ENCODE peak calls at places on chromosomes 3 and 15, in five cellular contexts. One of them, this sample, is unnamed.
A peak's percentile ranks its signal among the peaks of the same experiment; 100 is the strongest.

GRCh38 chr3:148036331-148036881 is 627.2 kb downstream of the ZIC1 start:
- DNase-seq in GM12878: no peak
- DNase-seq in A549: no peak
- DNase-seq in HepG2: no peak
- DNase-seq in K562: no peak
- DNase-seq in this sample: no peak

GRCh38 chr3:57393957-57394356 is 101.5 kb upstream of the ASB14 start:
- DNase-seq in A549: no peak
- DNase-seq in K562: no peak
- DNase-seq in GM12878: no peak
- DNase-seq in HepG2: no peak
- DNase-seq in this sample: no peak

GRCh38 chr3:40191850-40192448 is 117.6 kb upstream of the EIF1B start:
- DNase-seq in GM12878: no peak
- DNase-seq in A549: peak; percentile 41
- DNase-seq in HepG2: peak; percentile 33
- DNase-seq in K562: peak; percentile 78
- DNase-seq in this sample: peak; percentile 71

GRCh38 chr3:121592856-121593702 is at the start of gene FBXO40:
- DNase-seq in A549: no peak
- DNase-seq in GM12878: no peak
- DNase-seq in K562: no peak
- DNase-seq in HepG2: no peak
- DNase-seq in this sample: no peak

GRCh38 chr15:33179874-33180273 is 14.6 kb downstream of the FMN1 start:
- DNase-seq in K562: no peak
- DNase-seq in GM12878: no peak
- DNase-seq in A549: no peak
- DNase-seq in HepG2: no peak
- DNase-seq in this sample: no peak

GRCh38 chr3:50574280-50574831 is 5.0 kb downstream of the HEMK1 start:
- DNase-seq in K562: peak; percentile 42
- DNase-seq in HepG2: no peak
- DNase-seq in A549: no peak
- DNase-seq in GM12878: no peak
- DNase-seq in this sample: no peak

GRCh38 chr15:63196846-63197245 is 7.4 kb downstream of the RAB8B start:
- DNase-seq in HepG2: no peak
- DNase-seq in GM12878: no peak
- DNase-seq in K562: no peak
- DNase-seq in A549: no peak
- DNase-seq in this sample: peak; percentile 45

GRCh38 chr3:120438971-120439370 is 11.8 kb downstream of the FSTL1 start:
- DNase-seq in HepG2: no peak
- DNase-seq in A549: peak; percentile 58
- DNase-seq in GM12878: no peak
- DNase-seq in K562: no peak
- DNase-seq in this sample: no peak

GRCh38 chr15:90585863-90586262 is 56.1 kb downstream of the CRTC3 start:
- DNase-seq in HepG2: no peak
- DNase-seq in K562: no peak
- DNase-seq in GM12878: no peak
- DNase-seq in A549: peak; percentile 54
- DNase-seq in this sample: no peak

GRCh38 chr3:8443829-8444791 is 57.5 kb upstream of the LMCD1 start:
- DNase-seq in K562: no peak
- DNase-seq in GM12878: no peak
- DNase-seq in A549: peak; percentile 100
- DNase-seq in HepG2: peak; percentile 99
- DNase-seq in this sample: peak; percentile 76

GRCh38 chr3:126817781-126818180 is 113.7 kb downstream of the CHCHD6 start:
- DNase-seq in HepG2: peak; percentile 3
- DNase-seq in K562: no peak
- DNase-seq in A549: no peak
- DNase-seq in GM12878: no peak
- DNase-seq in this sample: no peak

GRCh38 chr15:85959573-85959972 is 120.1 kb upstream of the AGBL1 start:
- DNase-seq in K562: no peak
- DNase-seq in GM12878: no peak
- DNase-seq in A549: no peak
- DNase-seq in HepG2: no peak
- DNase-seq in this sample: no peak

GRCh38 chr3:169390310-169390731 is 273.2 kb downstream of the MECOM start:
- DNase-seq in HepG2: no peak
- DNase-seq in K562: no peak
- DNase-seq in A549: no peak
- DNase-seq in GM12878: peak; percentile 1
- DNase-seq in this sample: no peak

GRCh38 chr3:45010718-45011355 is 15.3 kb upstream of the CLEC3B start:
- DNase-seq in HepG2: no peak
- DNase-seq in A549: no peak
- DNase-seq in GM12878: no peak
- DNase-seq in K562: no peak
- DNase-seq in this sample: no peak

GRCh38 chr3:129344540-129345220 is 66.0 kb downstream of the HMCES start:
- DNase-seq in GM12878: no peak
- DNase-seq in A549: no peak
- DNase-seq in K562: peak; percentile 47
- DNase-seq in HepG2: no peak
- DNase-seq in this sample: no peak

DNA sequence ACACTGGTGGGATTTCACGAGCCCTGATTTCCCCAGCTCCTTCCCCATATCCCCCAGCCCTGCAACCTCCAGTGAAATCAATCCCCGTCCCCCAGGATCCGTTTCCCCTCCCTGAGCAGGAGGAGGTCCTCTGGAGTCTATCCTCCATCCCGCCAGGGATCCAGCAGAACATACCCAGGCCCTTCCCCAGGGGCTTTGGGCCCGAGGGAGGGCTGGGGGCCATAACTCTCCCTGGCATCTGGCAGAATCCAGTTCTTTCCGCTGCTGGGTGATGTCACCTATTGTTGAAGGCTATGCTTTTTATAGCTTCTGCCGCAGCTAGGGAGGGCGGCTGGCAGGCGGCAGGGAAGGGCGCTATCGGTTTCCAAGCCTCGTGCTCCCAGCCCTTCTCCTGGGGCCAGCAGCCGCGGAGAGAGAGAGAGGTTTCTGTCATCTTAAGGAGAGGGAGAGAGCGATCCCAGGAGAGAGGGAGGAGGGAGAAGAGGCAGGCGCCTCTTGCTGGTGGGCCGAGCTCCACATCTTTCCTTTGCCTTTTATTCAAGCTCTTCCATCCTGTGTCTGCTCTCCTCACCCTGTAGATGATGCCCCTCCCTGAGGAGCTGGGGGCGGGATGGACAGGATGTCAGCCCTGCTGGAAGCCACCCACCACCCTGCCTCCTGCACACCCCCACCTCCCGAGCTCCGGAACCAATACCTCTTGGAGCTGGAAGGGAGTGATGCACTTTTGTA is 120.1 kb downstream of the ANP32A start:
- DNase-seq in HepG2: no peak
- DNase-seq in A549: no peak
- DNase-seq in K562: no peak
- DNase-seq in GM12878: no peak
- DNase-seq in this sample: peak; percentile 65
- TF ChIP-seq EP300 in HepG2: no peak
- TF ChIP-seq EP300 in A549: no peak
- TF ChIP-seq EP300 in K562: no peak
- TF ChIP-seq EP300 in GM12878: no peak
- TF ChIP-seq EP300 in this sample: no peak

GRCh38 chr15:25437751-25438600 is 848 bp downstream of the UBE3A start:
- DNase-seq in GM12878: no peak
- DNase-seq in HepG2: peak; percentile 25
- DNase-seq in K562: peak; percentile 54
- DNase-seq in A549: peak; percentile 42
- DNase-seq in this sample: peak; percentile 79
- TF ChIP-seq REST in GM12878: no peak
- TF ChIP-seq REST in HepG2: no peak
- TF ChIP-seq REST in K562: no peak
- TF ChIP-seq REST in A549: no peak
- TF ChIP-seq REST in this sample: no peak

GRCh38 chr3:112973325-112974177 is 1.4 kb downstream of the CD200R1 start:
- DNase-seq in GM12878: peak; percentile 66
- DNase-seq in A549: no peak
- DNase-seq in K562: no peak
- DNase-seq in HepG2: no peak
- DNase-seq in this sample: no peak
- H3K4me3 ChIP-seq in GM12878: peak overlapping the region; percentile 45
- H3K4me3 ChIP-seq in A549: no peak overlapping the region
- H3K4me3 ChIP-seq in K562: no peak overlapping the region
- H3K4me3 ChIP-seq in HepG2: no peak overlapping the region
- H3K4me3 ChIP-seq in this sample: no peak overlapping the region

DNA sequence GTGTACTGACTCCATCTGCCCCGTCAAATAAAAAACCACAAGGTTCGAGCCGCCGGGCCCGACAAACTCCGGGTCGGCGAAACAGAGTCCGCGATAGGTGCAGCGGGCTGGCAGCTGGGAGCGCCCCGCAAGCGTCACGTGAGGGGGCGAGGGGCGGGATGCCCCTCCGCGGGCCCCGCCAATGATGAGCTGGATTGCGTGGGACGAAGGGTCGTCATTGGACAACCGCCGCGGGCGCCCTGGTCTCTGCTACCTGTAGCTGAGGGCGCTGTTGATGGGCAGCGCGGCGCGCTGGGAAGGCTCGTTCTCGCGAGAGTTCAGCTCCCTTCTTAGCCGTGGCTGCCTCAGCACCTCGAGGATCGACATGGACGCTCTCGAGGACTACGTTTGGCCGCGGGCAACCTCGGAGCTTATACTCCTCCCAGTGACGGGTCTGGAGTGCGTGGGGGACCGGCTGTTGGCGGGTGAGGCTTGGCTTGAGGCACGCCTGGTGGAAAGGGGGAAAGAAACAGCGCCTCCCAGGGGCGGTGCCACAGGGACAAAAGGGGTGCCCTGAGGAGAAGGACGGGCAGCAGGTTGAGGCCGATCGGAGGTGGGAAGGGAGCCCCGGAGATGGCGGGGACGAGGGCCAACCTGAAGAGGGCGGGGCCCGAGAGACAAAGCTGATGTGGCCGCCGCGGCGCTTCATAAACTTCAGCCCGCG is at the start of gene WDR6:
- DNase-seq in HepG2: peak; percentile 95
- DNase-seq in GM12878: peak; percentile 96
- DNase-seq in A549: peak; percentile 96
- DNase-seq in K562: peak; percentile 95
- DNase-seq in this sample: peak; percentile 98
- TF ChIP-seq EP300 in HepG2: no peak
- TF ChIP-seq EP300 in GM12878: no peak
- TF ChIP-seq EP300 in A549: no peak
- TF ChIP-seq EP300 in K562: no peak
- TF ChIP-seq EP300 in this sample: no peak

GRCh38 chr3:6739288-6739687 is 121.6 kb upstream of the GRM7 start:
- DNase-seq in GM12878: no peak
- DNase-seq in A549: no peak
- DNase-seq in HepG2: no peak
- DNase-seq in K562: no peak
- DNase-seq in this sample: no peak
- TF ChIP-seq REST in GM12878: no peak
- TF ChIP-seq REST in A549: no peak
- TF ChIP-seq REST in HepG2: no peak
- TF ChIP-seq REST in K562: no peak
- TF ChIP-seq REST in this sample: no peak

GRCh38 chr15:43493687-43494472 is 924 bp upstream of the TP53BP1 start:
- DNase-seq in K562: peak; percentile 35
- DNase-seq in HepG2: no peak
- DNase-seq in GM12878: no peak
- DNase-seq in A549: no peak
- DNase-seq in this sample: no peak
- H3K4me3 ChIP-seq in K562: peak overlapping the region; percentile 77
- H3K4me3 ChIP-seq in HepG2: peak overlapping the region; percentile 98
- H3K4me3 ChIP-seq in GM12878: peak overlapping the region; percentile 88
- H3K4me3 ChIP-seq in A549: peak overlapping the region; percentile 62
- H3K4me3 ChIP-seq in this sample: peak overlapping the region; percentile 83

This sample was measured in SK-N-SH.